ENCODE peak calls at places on chromosomes 5 and 9, in four cellular contexts. A is heart left ventricle, O is gastrocnemius medialis, J is astrocyte. L is an unnamed sample. For H3K4me1, the result is how much of the 10 kb centered on the place peaks cover.

GRCh38 chr9:70120834-70121510 is 77.3 kb downstream of the MAMDC2 start:
- DNase-seq in A (peak), O (peak), J (peak), L (peak)

GRCh38 chr9:69293186-69293585 is 31.8 kb upstream of the ENTREP1 start:
- DNase-seq in A (no peak), O (no peak), J (no peak), L (peak)

GRCh38 chr5:83914662-83915418 is 194.2 kb upstream of the HAPLN1 start:
- DNase-seq in A (no peak), O (no peak), J (peak), L (no peak)

GRCh38 chr5:133056891-133057290 is 5.1 kb downstream of the HSPA4 start:
- DNase-seq in A (no peak), O (no peak), J (no peak), L (no peak)

GRCh38 chr9:10062629-10063395 is 550.0 kb downstream of the PTPRD start:
- DNase-seq in A (no peak), O (no peak), J (peak), L (peak)

GRCh38 chr9:73565833-73566465 is 414.3 kb downstream of the ANXA1 start:
- DNase-seq in A (no peak), O (no peak), J (peak), L (peak)

GRCh38 chr5:23013395-23013994 is 160.4 kb upstream of the CDH12 start:
- DNase-seq in A (no peak), O (no peak), J (no peak), L (peak)

GRCh38 chr5:138330813-138331448 is 673 bp downstream of the CDC25C start:
- DNase-seq in A (no peak), O (no peak), J (no peak), L (no peak)

GRCh38 chr5:68305223-68305865 is 89.8 kb downstream of the PIK3R1 start:
- DNase-seq in A (no peak), O (no peak), J (no peak), L (no peak)

GRCh38 chr9:92656537-92656925 is 13.4 kb downstream of the IPPK start:
- DNase-seq in A (no peak), O (no peak), J (no peak), L (no peak)

GRCh38 chr9:94277885-94278536 is 18.9 kb downstream of the ZNF169 start:
- DNase-seq in A (no peak), O (no peak), J (no peak), L (no peak)

GRCh38 chr9:79489241-79490000 is 82.3 kb upstream of the TLE4 start:
- DNase-seq in A (no peak), O (no peak), J (peak), L (peak)

GRCh38 chr9:114779352-114779845 is 26.4 kb downstream of the TNFSF15 start:
- DNase-seq in A (peak), O (no peak), J (peak), L (peak)

GRCh38 chr9:112970939-112971338 is 41.1 kb downstream of the ZNF883 start:
- DNase-seq in A (no peak), O (no peak), J (no peak), L (no peak)

GRCh38 chr9:78695521-78695920 is 398.6 kb downstream of the PSAT1 start:
- DNase-seq in A (no peak), O (no peak), J (no peak), L (no peak)

GRCh38 chr9:136111190-136111589 is 7.5 kb downstream of the TMEM250 start:
- DNase-seq in A (no peak), O (no peak), J (no peak), L (no peak)
- H3K4me1 ChIP-seq in A (under half), O (under half), J (under half), L (under half)

DNA sequence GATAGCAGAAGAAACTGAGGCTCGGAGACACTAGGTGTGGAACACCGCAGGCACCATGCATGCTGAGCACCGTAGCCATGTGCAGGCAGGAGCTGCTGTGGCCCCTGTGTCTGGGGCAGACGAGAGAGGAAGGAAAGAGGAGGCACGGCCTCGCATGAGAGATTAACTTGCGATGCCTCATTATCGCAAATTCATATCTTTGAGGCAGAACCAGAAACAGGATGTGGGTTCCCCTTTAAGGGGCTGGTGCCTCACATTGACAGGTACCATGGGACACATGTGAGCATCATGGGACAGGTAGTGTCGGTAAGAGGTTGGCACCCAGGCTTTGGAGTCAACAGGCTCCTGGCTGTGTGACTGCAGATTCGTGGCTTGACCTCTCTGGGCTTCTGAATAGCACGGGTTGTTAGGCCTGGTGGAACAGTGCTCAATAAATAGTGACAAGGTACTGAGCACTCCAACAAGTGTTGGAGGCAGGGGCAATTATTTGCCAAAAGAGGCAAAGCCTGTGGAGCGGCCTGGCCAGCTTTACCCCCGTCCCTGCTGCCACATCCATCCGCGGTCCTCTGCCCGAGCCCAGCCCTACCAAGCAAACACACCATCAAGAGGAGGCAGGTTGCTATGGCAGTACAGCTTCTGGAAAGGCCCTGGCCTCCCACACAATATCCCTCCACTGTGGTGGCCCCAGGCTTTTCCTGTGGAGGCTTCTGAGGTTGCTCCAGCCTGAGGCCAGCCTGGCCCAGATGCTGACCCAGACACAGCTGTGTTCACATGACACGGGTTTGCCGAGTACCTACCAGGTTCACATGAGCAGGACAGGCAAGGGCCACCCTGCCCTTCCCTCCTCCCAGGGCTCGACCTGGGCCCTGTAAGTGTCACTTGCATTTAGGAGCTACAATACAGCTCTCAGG is 40.6 kb downstream of the NAIF1 start:
- DNase-seq in A (no peak), O (no peak), J (no peak), L (no peak)
- H3K27ac ChIP-seq in A (no peak), O (no peak), J (no peak), L (no peak)

GRCh38 chr9:4422495-4422894 is 67.8 kb upstream of the SLC1A1 start:
- DNase-seq in A (no peak), O (no peak), J (no peak), L (no peak)
- TF ChIP-seq CTCF in A (no peak), O (no peak), J (no peak), L (no peak)

GRCh38 chr5:52808316-52808901 is 20.7 kb downstream of the ITGA1 start:
- DNase-seq in A (no peak), O (no peak), J (peak), L (no peak)

GRCh38 chr5:52807723-52808122 is 20.0 kb downstream of the ITGA1 start:
- DNase-seq in A (no peak), O (no peak), J (no peak), L (no peak)

GRCh38 chr5:52804978-52805377 is 17.3 kb downstream of the ITGA1 start:
- DNase-seq in A (no peak), O (no peak), J (no peak), L (no peak)

GRCh38 chr5:52805614-52806013 is 17.9 kb downstream of the ITGA1 start:
- DNase-seq in A (no peak), O (no peak), J (no peak), L (no peak)

GRCh38 chr5:52807037-52807436 is 19.3 kb downstream of the ITGA1 start:
- DNase-seq in A (no peak), O (no peak), J (no peak), L (no peak)
- H3K4me1 ChIP-seq in A (half or more), O (under half), J (under half), L (under half)

DNA sequence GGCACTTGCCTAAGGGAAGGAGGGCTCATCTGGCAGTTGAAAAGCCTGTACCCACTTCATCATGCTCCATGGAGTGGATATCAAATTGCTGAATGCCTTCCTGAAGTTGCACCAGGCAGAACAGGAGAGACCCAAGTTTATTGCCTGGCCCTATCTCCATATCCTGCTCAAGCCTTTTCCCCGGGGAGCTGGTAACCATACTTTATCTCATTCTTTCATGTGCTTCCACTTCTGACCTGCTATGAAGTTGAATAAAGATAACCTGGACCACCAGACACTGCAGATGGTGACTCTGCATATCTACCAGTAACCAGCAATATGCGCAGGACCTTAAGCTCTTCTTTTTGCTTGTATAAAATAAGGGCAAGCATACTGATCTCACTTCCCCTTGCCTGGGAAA is 1397.5 kb upstream of the CDH6 start:
- DNase-seq in A (no peak), O (no peak), J (no peak), L (no peak)
- H3K27ac ChIP-seq in A (no peak), O (no peak), J (no peak), L (no peak)

DNA sequence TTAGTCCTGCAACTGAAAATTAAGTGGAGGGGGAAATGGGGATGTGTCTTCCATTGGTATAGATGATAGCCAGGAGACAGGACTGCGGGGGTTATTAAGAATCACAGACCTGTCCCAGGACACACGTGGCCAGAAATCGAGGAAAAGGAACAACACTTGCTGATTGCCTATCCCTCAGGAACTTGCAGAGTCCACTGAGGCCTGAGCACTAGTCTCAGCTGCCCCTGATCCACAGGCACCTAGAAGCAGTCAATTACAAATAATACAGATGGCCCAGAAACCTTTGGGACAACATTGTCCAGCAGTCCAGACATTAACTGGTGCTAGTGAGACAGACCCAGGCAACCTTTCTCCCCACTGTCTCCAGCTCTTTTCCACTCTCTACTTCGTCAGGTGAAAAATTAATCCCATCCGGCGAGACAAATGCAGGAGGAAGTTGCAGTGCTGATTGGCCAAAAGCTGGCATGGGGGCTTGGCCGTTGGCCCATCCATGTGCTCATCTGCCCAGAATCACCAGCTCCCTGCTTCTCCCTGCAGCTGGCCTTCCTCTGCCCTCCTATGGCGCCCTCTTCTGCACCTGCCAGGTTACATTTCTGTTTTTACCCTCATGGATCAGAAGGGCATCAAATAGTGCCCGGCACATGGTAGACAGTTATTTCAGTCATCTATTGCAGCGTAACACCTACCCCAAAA is 3.5 kb upstream of the B4GALT1 start:
- DNase-seq in A (peak), O (peak), J (no peak), L (peak)
- TF ChIP-seq CTCF in A (peak), O (peak), J (no peak), L (peak)

GRCh38 chr9:119955276-119955675 is 586.0 kb upstream of the BRINP1 start:
- DNase-seq in A (no peak), O (no peak), J (peak), L (no peak)
- H3K4me1 ChIP-seq in A (under half), O (under half), J (under half), L (under half)

GRCh38 chr9:98926016-98926415 is 17.7 kb upstream of the COL15A1 start:
- DNase-seq in A (no peak), O (no peak), J (peak), L (no peak)

GRCh38 chr9:98929096-98929495 is 14.6 kb upstream of the COL15A1 start:
- DNase-seq in A (no peak), O (no peak), J (peak), L (no peak)

GRCh38 chr9:98929866-98930265 is 13.8 kb upstream of the COL15A1 start:
- DNase-seq in A (no peak), O (no peak), J (no peak), L (no peak)

GRCh38 chr9:98924971-98925820 is 18.5 kb upstream of the COL15A1 start:
- DNase-seq in A (no peak), O (no peak), J (no peak), L (no peak)

GRCh38 chr9:98927724-98928123 is 16.0 kb upstream of the COL15A1 start:
- DNase-seq in A (no peak), O (no peak), J (no peak), L (no peak)
- H3K27ac ChIP-seq in A (no peak), O (no peak), J (no peak), L (no peak)

GRCh38 chr5:1745190-1745805 is 54.3 kb downstream of the MRPL36 start:
- DNase-seq in A (no peak), O (no peak), J (no peak), L (no peak)
- TF ChIP-seq CTCF in A (no peak), O (no peak), J (no peak), L (no peak)

GRCh38 chr5:118017536-118017935 is 970.8 kb downstream of the DTWD2 start:
- DNase-seq in A (no peak), O (no peak), J (no peak), L (no peak)
- H3K4me1 ChIP-seq in A (under half), O (under half), J (under half), L (under half)